ENCODE peak calls at places on chromosomes 16 and 17, in four cellular contexts. N, V, X and Q are unnamed samples.

GRCh38 chr16:65353183-65353582 is 231.3 kb upstream of the CDH11 start:
- DNase-seq in N (no peak), V (no peak), X (no peak), Q (no peak)

GRCh38 chr17:72206376-72206775 is 85.6 kb downstream of the SOX9 start:
- DNase-seq in N (no peak), V (no peak), X (no peak), Q (no peak)

GRCh38 chr17:34443832-34444469 is 80.9 kb upstream of the CCL1 start:
- DNase-seq in N (no peak), V (peak; percentile 23), X (no peak), Q (no peak)

GRCh38 chr16:3458278-3458851 is 14.9 kb downstream of the NAA60 start:
- DNase-seq in N (peak; percentile 46), V (no peak), X (peak; percentile 65), Q (no peak)

GRCh38 chr17:61285483-61286320 is 113.9 kb upstream of the TBX2 start:
- DNase-seq in N (no peak), V (peak; percentile 64), X (no peak), Q (no peak)

GRCh38 chr17:55911186-55911585 is 160.3 kb downstream of the PCTP start:
- DNase-seq in N (no peak), V (no peak), X (no peak), Q (no peak)

GRCh38 chr17:77546772-77547201 is 406.0 kb downstream of the SEC14L1 start:
- DNase-seq in N (peak; percentile 82), V (no peak), X (no peak), Q (no peak)

GRCh38 chr17:75910699-75911098 is 6.0 kb upstream of the MRPL38 start:
- DNase-seq in N (no peak), V (no peak), X (no peak), Q (no peak)

GRCh38 chr17:72717676-72718075 is 374.8 kb downstream of the SLC39A11 start:
- DNase-seq in N (no peak), V (no peak), X (no peak), Q (no peak)

GRCh38 chr16:55713103-55713502 is 57.3 kb downstream of the SLC6A2 start:
- DNase-seq in N (no peak), V (no peak), X (no peak), Q (no peak)
- H3K4me3 ChIP-seq in N (no peak overlapping the region), V (no peak overlapping the region), X (no peak overlapping the region), Q (no peak overlapping the region)

GRCh38 chr17:18905226-18905625 is 46.7 kb upstream of the SLC5A10 start:
- DNase-seq in N (no peak), V (no peak), X (no peak), Q (no peak)
- H3K27ac ChIP-seq in N (no peak overlapping the region), V (no peak overlapping the region), X (no peak overlapping the region), Q (no peak overlapping the region)

DNA sequence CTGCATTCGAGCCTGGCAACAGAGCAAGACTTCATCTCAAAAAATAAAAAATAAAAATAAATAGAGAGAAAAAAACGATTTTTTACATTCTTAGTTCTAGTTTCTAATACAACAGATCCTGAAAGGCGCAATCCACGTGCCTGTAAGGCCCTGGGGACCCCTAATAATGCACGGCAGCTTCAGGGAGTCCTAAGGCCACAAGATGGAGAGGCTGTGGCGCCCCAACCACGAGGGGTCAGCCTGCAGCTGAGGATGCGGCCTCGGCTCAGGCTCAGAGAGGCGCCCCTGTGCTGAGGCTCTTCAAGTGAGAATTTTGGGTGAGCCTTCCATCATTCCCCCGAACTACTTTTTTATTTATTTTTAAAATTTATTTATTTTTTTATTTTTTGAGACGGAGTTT is 10.9 kb downstream of the P4HB start:
- DNase-seq in N (no peak), V (no peak), X (no peak), Q (no peak)
- H3K4me3 ChIP-seq in N (no peak overlapping the region), V (no peak overlapping the region), X (no peak overlapping the region), Q (no peak overlapping the region)

DNA sequence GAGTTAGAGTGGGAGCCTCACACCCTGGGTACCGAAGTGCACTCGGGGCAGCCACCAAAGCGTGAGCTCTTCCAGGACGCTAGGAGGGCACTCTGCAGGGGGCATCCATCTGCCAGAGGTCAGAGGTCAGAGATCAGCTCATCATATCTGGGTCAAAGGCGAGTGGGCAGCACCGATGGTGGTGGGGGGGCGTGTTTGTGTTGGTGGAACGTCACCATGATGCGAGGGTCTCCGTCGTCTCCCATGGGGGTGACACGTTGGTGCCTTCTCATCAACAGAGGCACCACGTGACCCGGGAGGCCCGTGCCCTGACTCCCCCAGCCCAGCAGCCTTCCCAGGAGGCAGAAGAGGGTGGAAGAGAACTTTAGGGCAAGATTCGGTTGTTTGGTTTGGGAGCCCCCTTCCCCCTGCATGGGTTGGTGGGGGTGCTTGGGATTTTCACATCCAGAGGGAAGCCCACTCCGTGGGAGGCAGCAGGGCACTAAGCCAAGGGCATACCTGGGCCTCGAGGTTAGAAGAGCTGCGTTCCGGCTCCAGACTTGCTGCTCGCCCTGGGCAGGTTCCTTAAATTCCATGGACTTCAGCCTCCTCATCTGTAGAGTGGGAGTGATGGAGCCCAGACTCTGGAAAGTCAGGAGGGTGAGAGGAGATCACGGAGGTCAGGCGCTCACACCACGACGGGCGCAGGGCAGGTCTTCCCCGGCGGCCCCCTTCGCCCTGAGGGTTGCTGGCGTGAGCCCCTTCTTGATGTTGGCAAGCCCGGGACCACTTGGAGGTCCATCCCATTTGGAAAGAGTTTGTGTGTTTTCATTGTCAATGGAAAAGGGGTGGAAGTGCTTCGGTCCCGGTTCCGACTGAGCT is 14.0 kb downstream of the CRISPLD2 start:
- DNase-seq in N (no peak), V (no peak), X (no peak), Q (no peak)
- H3K27ac ChIP-seq in N (peak overlapping the region; percentile 38), V (peak overlapping the region; percentile 88), X (no peak overlapping the region), Q (no peak overlapping the region)